ENCODE peak calls at places on chromosomes 1 and 21, in eight cellular contexts. T is fibroblast of the aortic adventitia; W is cardiac fibroblast; B is fibroblast of pulmonary artery; U is CD8-positive, alpha-beta T cell; O is A549; K is MCF 10A; M is GM12878. I is an unnamed sample.

GRCh38 chr1:117036018-117036421 is 24.1 kb upstream of the TTF2 start:
- DNase-seq in W (peak), O (no peak), M (no peak), B (peak), K (no peak), U (no peak), T (no peak), I (no peak)

GRCh38 chr1:185317886-185318310 is 855 bp upstream of the IVNS1ABP start:
- DNase-seq in U (peak), T (no peak), K (peak), B (no peak), O (peak), W (peak), M (peak), I (peak)

GRCh38 chr1:214414691-214415090 is 133.7 kb downstream of the SMYD2 start:
- DNase-seq in U (no peak), O (no peak), K (no peak), T (no peak), W (no peak), B (no peak), M (no peak), I (no peak)

GRCh38 chr1:113765306-113765705 is 6.0 kb upstream of the PHTF1 start:
- DNase-seq in W (no peak), T (peak), O (no peak), K (no peak), U (no peak), M (no peak), B (peak), I (no peak)

GRCh38 chr1:20715406-20715805 is 2.4 kb downstream of the KIF17 start:
- DNase-seq in O (no peak), U (no peak), T (no peak), M (no peak), K (no peak), W (no peak), B (no peak), I (no peak)

GRCh38 chr1:242651817-242652216 is 127.3 kb upstream of the PLD5 start:
- DNase-seq in U (no peak), W (no peak), B (no peak), M (no peak), T (no peak), K (peak), O (no peak), I (no peak)

GRCh38 chr1:165253818-165254254 is 102.7 kb downstream of the LMX1A start:
- DNase-seq in U (no peak), M (no peak), T (no peak), B (no peak), W (no peak), O (no peak), K (no peak), I (no peak)

GRCh38 chr1:67674260-67675011 is 10.6 kb upstream of the GADD45A start:
- DNase-seq in O (no peak), M (no peak), W (peak), B (peak), K (no peak), T (peak), U (peak), I (peak)

GRCh38 chr21:44845418-44846200 is 27.7 kb upstream of the SUMO3 start:
- DNase-seq in B (peak), T (peak), M (no peak), K (peak), W (peak), U (peak), O (peak), I (no peak)

GRCh38 chr21:36661511-36662309 is 37.2 kb upstream of the SIM2 start:
- DNase-seq in W (peak), U (no peak), K (peak), O (peak), B (peak), M (no peak), T (peak), I (no peak)
- TF ChIP-seq CTCF in W (peak), U (no peak), K (peak), O (peak), B (peak), M (no peak), T (peak), I (no peak)

DNA sequence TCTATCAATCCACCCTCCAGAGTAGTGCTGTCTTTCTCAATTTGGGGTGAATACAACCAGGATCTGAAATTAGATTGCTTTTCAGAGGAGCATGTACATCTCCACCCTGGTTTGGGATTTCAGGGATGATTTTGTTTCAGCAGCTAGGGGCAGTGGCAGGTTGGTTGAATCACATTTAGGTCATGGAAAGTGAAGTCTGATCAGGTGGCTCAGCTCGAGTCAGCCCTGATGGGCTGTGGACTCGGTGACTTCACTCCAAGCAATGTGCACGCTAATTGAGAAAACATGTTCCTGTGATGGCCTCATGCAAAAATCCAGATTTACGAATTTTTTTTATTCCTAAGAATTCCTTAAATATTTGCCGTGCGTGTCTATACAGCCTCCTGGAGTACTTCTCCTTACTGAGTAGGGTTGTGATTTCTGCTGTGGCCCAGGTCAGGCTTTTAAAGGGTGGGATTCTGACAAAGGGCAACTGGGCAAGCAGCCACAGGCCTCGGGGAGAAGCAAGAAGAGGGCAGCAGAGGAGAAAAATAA is 7.5 kb downstream of the NGF start:
- DNase-seq in B (peak), O (no peak), U (no peak), T (peak), W (peak), K (peak), M (no peak), I (no peak)
- TF ChIP-seq CTCF in B (peak), O (no peak), U (no peak), T (peak), W (no peak), K (no peak), M (no peak), I (no peak)

GRCh38 chr1:80441664-80442063 is 1359.1 kb upstream of the ADGRL2 start:
- DNase-seq in U (no peak), W (no peak), B (no peak), O (peak), M (no peak), K (peak), T (no peak), I (no peak)
- TF ChIP-seq CTCF in U (no peak), W (no peak), B (no peak), O (no peak), M (no peak), K (no peak), T (no peak), I (no peak)

DNA sequence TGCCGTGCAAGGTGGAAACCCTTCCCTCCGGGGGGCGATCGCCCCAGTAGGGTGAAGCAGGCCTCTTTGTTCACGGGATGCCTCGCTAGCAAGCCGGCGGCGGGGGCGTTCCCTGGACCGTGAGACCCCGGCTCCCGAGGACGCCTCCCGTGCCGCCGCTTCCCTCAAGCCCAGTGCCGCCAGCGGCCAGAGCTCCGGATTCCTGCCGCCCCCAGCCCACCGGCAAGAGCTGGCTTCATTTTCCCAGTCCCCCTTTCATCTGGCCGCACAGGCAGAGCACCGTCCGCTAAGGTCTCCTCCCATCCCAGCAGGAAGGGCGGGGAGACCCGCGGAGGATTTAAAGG is 16.3 kb downstream of the IER5 start:
- DNase-seq in B (no peak), T (no peak), M (no peak), W (no peak), O (no peak), U (peak), K (no peak), I (peak)
- TF ChIP-seq CTCF in B (no peak), T (no peak), M (no peak), W (no peak), O (no peak), U (no peak), K (peak), I (peak)

DNA sequence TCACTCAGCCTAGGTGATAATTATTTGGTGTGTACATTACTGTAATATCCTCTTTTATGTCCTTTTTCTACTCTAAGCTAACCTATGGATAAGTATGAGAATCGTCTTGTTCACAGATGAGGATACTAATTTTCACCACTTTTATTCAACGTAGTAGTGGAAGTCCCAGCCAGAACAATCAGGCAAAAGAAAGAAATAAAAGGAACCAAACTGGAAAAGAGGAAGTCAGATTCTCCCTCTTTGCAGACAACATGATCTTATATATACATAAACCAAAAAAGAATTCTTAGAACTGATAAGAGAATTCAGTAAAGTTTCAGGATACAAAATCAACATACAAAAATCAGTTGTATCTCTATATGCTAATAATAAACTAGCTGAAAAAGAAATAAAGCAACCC is 12.6 kb upstream of the RGL1 start:
- DNase-seq in K (no peak), U (no peak), O (no peak), W (no peak), M (no peak), T (no peak), B (no peak), I (no peak)
- TF ChIP-seq CTCF in K (no peak), U (no peak), O (no peak), W (no peak), M (no peak), T (no peak), B (no peak), I (no peak)

DNA sequence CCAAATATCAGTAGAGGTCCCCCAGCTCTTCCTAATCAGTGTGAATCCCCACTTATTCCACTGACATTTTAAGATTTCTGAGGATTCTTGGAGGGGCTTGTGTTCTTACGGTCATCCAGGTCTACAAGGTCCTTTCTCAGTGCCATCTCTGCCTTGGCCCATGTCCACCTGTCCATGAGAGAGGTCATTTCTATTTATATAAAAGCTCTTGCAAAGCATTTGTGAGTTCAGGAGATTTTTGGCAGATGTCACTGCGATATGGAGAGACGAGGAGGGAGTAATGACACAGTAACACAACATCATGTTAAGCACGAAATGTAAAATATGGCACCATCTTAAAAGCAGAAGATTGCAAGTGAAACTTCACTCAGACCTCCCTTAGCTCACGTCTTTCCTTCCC is 144.6 kb upstream of the NFIA start:
- DNase-seq in K (no peak), O (no peak), B (no peak), M (no peak), U (no peak), W (no peak), T (no peak), I (no peak)
- TF ChIP-seq CTCF in K (no peak), O (no peak), B (no peak), M (no peak), U (no peak), W (no peak), T (no peak), I (no peak)

DNA sequence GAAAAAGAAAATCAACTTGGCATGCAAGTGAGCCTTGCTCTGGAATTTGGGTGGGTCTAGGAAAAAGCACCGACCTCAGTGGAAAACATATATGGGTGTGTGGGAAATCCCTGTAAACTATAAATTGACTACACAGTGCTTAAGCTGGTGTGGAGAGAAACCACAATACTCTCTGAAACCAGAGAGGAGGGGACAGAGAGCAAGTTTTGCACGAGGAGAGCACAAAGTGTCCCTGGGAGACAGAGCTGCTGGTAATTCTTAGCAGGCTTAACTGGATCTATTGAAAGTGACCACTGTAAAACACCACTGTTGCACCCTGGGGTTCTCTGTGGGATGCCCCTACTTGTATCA is 12.8 kb downstream of the KCNJ15 start:
- DNase-seq in O (no peak), U (no peak), K (no peak), M (peak), T (no peak), W (no peak), B (no peak), I (no peak)
- TF ChIP-seq CTCF in O (no peak), U (no peak), K (no peak), M (no peak), T (no peak), W (no peak), B (no peak), I (no peak)

I was measured in CD4-positive, alpha-beta T cell.